ENCODE peak calls at places on chromosomes 1 and 21, in eight cellular contexts. C, O, Y, J, K, P, X and A are unnamed samples.
A peak's percentile ranks its signal among the peaks of the same experiment; 100 is the strongest.

GRCh38 chr1:53107570-53108322 is 34.7 kb downstream of the SLC1A7 start:
- DNase-seq in K (no peak), Y (peak; percentile 74), P (no peak), C (no peak), X (no peak), O (no peak), J (no peak), A (no peak)

GRCh38 chr1:114207635-114208034 is 54.0 kb upstream of the SYT6 start:
- DNase-seq in Y (no peak), O (no peak), P (no peak), C (no peak), K (no peak), J (no peak), X (no peak), A (no peak)

GRCh38 chr1:203338335-203339036 is 12.4 kb downstream of the FMOD start:
- DNase-seq in C (peak; percentile 55), O (peak; percentile 54), J (peak; percentile 56), X (peak; percentile 73), Y (peak; percentile 75), K (peak; percentile 78), P (no peak), A (peak; percentile 86)

GRCh38 chr1:152034654-152035405 is 2.0 kb downstream of the S100A11 start:
- DNase-seq in X (peak; percentile 86), P (no peak), K (peak; percentile 77), Y (peak; percentile 62), J (peak; percentile 56), C (peak; percentile 37), O (peak; percentile 62), A (no peak)

GRCh38 chr1:214747050-214747615 is 144.1 kb downstream of the CENPF start:
- DNase-seq in J (no peak), P (no peak), X (no peak), C (no peak), K (no peak), Y (no peak), O (no peak), A (no peak)

GRCh38 chr1:169109561-169110134 is 3.2 kb downstream of the ATP1B1 start:
- DNase-seq in K (peak; percentile 85), O (no peak), X (peak; percentile 90), P (peak; percentile 10), J (no peak), Y (peak; percentile 90), C (no peak), A (no peak)

GRCh38 chr1:240245629-240246020 is 153.9 kb downstream of the FMN2 start:
- DNase-seq in K (no peak), X (no peak), J (no peak), Y (no peak), P (no peak), O (no peak), C (no peak), A (no peak)

GRCh38 chr1:119870917-119871486 is 25.3 kb downstream of the ADAM30 start:
- DNase-seq in O (peak; percentile 71), J (peak; percentile 78), C (peak; percentile 5), Y (peak; percentile 77), P (peak; percentile 85), K (peak; percentile 82), X (peak; percentile 78), A (peak; percentile 86)

GRCh38 chr1:87796521-87796920 is 467.8 kb downstream of the LMO4 start:
- DNase-seq in J (no peak), P (no peak), Y (no peak), O (no peak), K (no peak), X (no peak), C (no peak), A (no peak)

GRCh38 chr1:183783342-183783741 is 21.6 kb upstream of the RGL1 start:
- DNase-seq in P (no peak), O (no peak), K (no peak), Y (peak; percentile 62), J (no peak), X (no peak), C (no peak), A (no peak)

GRCh38 chr21:37467082-37467481 is 100.5 kb downstream of the DYRK1A start:
- DNase-seq in Y (no peak), J (no peak), C (no peak), O (no peak), P (no peak), X (no peak), K (no peak), A (no peak)
- H3K9me3 ChIP-seq in Y (no peaks in the 10 kb centered on the region), J (peaks cover 11% of the 10 kb centered on the region), C (no peaks in the 10 kb centered on the region), O (no peaks in the 10 kb centered on the region), P (no peaks in the 10 kb centered on the region), X (no peaks in the 10 kb centered on the region), K (no peaks in the 10 kb centered on the region), A (no peaks in the 10 kb centered on the region)

DNA sequence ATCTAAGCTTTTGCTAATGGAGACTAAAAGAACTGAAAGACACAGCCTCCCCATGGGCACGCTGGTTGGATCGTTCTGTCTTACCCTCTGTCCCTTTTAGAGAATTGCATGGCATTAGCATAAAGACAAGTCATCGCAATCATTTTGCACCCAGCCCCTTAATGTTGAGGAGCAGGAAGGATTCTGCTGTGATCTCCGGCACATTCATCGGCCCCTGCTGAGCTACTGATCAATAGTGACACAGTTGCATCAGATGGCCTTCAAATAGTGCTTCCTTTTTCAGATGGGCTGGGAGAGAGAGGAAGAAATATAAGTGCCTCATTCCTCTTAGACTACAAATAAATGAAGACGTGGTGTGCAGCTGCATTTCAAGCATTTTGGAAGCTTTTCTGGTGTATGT is 75.4 kb downstream of the NOS1AP start:
- DNase-seq in P (no peak), C (no peak), Y (no peak), O (no peak), K (no peak), J (peak; percentile 21), X (no peak), A (no peak)
- H3K4me3 ChIP-seq in P (no peak overlapping the region), C (no peak overlapping the region), Y (no peak overlapping the region), O (no peak overlapping the region), K (no peak overlapping the region), J (no peak overlapping the region), X (no peak overlapping the region), A (no peak overlapping the region)

GRCh38 chr21:27528697-27529096 is 561.8 kb upstream of the ADAMTS5 start:
- DNase-seq in K (no peak), X (no peak), J (no peak), Y (no peak), C (no peak), O (no peak), P (no peak), A (no peak)

GRCh38 chr21:27536319-27536718 is 569.4 kb upstream of the ADAMTS5 start:
- DNase-seq in Y (peak; percentile 21), X (no peak), C (no peak), J (no peak), O (no peak), K (no peak), P (no peak), A (no peak)

GRCh38 chr21:27535188-27535587 is 568.3 kb upstream of the ADAMTS5 start:
- DNase-seq in X (no peak), J (no peak), K (no peak), P (no peak), O (no peak), Y (no peak), C (no peak), A (no peak)

GRCh38 chr21:27532081-27532480 is 565.2 kb upstream of the ADAMTS5 start:
- DNase-seq in K (peak; percentile 64), O (no peak), Y (peak; percentile 50), J (no peak), P (no peak), C (no peak), X (peak; percentile 54), A (no peak)

DNA sequence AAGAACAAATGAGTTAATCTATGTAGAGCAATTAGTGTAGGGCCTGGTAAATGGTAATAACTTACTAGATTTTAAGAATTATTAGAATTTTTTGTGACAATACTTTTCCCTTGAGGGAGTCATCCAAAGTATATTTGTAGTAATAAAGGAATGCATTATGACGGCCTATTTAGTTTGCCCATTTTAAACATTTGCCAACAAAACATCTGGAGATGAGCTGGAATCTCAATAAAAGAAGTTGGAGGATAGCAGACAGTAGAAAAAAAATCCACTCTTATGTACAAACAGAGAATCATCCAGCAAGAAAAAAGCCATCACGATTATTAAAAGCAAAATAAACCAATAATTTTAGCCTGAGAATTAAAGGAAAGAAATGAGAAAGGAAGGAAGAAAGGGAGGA is 567.3 kb upstream of the ADAMTS5 start:
- DNase-seq in J (no peak), X (no peak), C (no peak), K (no peak), Y (no peak), O (no peak), P (no peak), A (no peak)
- H3K9me3 ChIP-seq in J (no peaks in the 10 kb centered on the region), X (no peaks in the 10 kb centered on the region), C (peaks cover 3% of the 10 kb centered on the region), K (no peaks in the 10 kb centered on the region), Y (no peaks in the 10 kb centered on the region), O (no peaks in the 10 kb centered on the region), P (no peaks in the 10 kb centered on the region), A (no peaks in the 10 kb centered on the region)

GRCh38 chr1:33042836-33043235 is 6.2 kb upstream of the AK2 start:
- DNase-seq in Y (no peak), K (no peak), P (no peak), C (no peak), J (no peak), O (no peak), X (no peak), A (no peak)

GRCh38 chr1:33036526-33037503 is at the start of gene AK2:
- DNase-seq in J (peak; percentile 85), Y (peak; percentile 97), O (peak; percentile 91), P (peak; percentile 98), X (peak; percentile 97), C (peak; percentile 82), K (peak; percentile 96), A (peak; percentile 97)

GRCh38 chr1:33041026-33041425 is 4.3 kb upstream of the AK2 start:
- DNase-seq in P (no peak), X (no peak), J (no peak), C (no peak), Y (no peak), O (no peak), K (no peak), A (no peak)

GRCh38 chr1:33043267-33044090 is 6.8 kb upstream of the AK2 start:
- DNase-seq in J (no peak), P (no peak), C (no peak), O (no peak), Y (no peak), K (no peak), X (no peak), A (no peak)

GRCh38 chr1:33039840-33040239 is 3.2 kb upstream of the AK2 start:
- DNase-seq in J (no peak), Y (no peak), K (no peak), P (no peak), X (no peak), C (no peak), O (no peak), A (no peak)
- H3K4me3 ChIP-seq in J (no peak overlapping the region), Y (no peak overlapping the region), K (no peak overlapping the region), P (no peak overlapping the region), X (no peak overlapping the region), C (no peak overlapping the region), O (no peak overlapping the region), A (no peak overlapping the region)